ENCODE peak calls at places on chromosome 18, in five cellular contexts. A, D, W, B and T are unnamed samples.

GRCh38 chr18:13831864-13832508 is 8.0 kb downstream of the MC5R start:
- DNase-seq in A (peak), D (no peak), W (no peak), B (no peak), T (no peak)

GRCh38 chr18:62175521-62175920 is 11.3 kb downstream of the PIGN start:
- DNase-seq in A (no peak), D (peak), W (no peak), B (no peak), T (no peak)

GRCh38 chr18:13112982-13113381 is 105.6 kb upstream of the LDLRAD4 start:
- DNase-seq in A (peak), D (peak), W (peak), B (no peak), T (peak)

GRCh38 chr18:70469916-70470315 is 181.1 kb downstream of the SOCS6 start:
- DNase-seq in A (no peak), D (no peak), W (peak), B (no peak), T (no peak)

GRCh38 chr18:3654442-3655253 is 204.7 kb downstream of the TGIF1 start:
- DNase-seq in A (no peak), D (no peak), W (no peak), B (no peak), T (no peak)

GRCh38 chr18:24544141-24544498 is 83.7 kb downstream of the HRH4 start:
- DNase-seq in A (no peak), D (peak), W (no peak), B (no peak), T (peak)

GRCh38 chr18:70398076-70398475 is 109.2 kb downstream of the SOCS6 start:
- DNase-seq in A (no peak), D (no peak), W (peak), B (no peak), T (no peak)

GRCh38 chr18:3052411-3052758 is 39.4 kb upstream of the LPIN2 start:
- DNase-seq in A (no peak), D (no peak), W (no peak), B (no peak), T (no peak)

GRCh38 chr18:9066817-9067306 is 35.6 kb upstream of the NDUFV2 start:
- DNase-seq in A (no peak), D (no peak), W (no peak), B (no peak), T (no peak)

GRCh38 chr18:9987931-9988330 is 74.1 kb downstream of the VAPA start:
- DNase-seq in A (no peak), D (no peak), W (no peak), B (no peak), T (no peak)

GRCh38 chr18:22846088-22846683 is 86.9 kb upstream of the RBBP8 start:
- DNase-seq in A (no peak), D (peak), W (peak), B (no peak), T (peak)

GRCh38 chr18:52288403-52289004 is 51.5 kb upstream of the DCC start:
- DNase-seq in A (no peak), D (no peak), W (no peak), B (no peak), T (no peak)

GRCh38 chr18:9828794-9829712 is 56.7 kb upstream of the TXNDC2 start:
- DNase-seq in A (no peak), D (no peak), W (no peak), B (no peak), T (no peak)

GRCh38 chr18:47644896-47645295 is 285.6 kb downstream of the SMAD2 start:
- DNase-seq in A (no peak), D (no peak), W (no peak), B (no peak), T (no peak)

GRCh38 chr18:42360716-42361115 is 405.7 kb downstream of the PIK3C3 start:
- DNase-seq in A (no peak), D (no peak), W (no peak), B (no peak), T (no peak)

GRCh38 chr18:80149667-80150066 is 40.6 kb downstream of the ADNP2 start:
- DNase-seq in A (no peak), D (no peak), W (no peak), B (no peak), T (no peak)

GRCh38 chr18:80148316-80149199 is 39.5 kb downstream of the ADNP2 start:
- DNase-seq in A (no peak), D (no peak), W (no peak), B (no peak), T (peak)

GRCh38 chr18:80145191-80145799 is 36.2 kb downstream of the ADNP2 start:
- DNase-seq in A (no peak), D (peak), W (no peak), B (no peak), T (peak)

GRCh38 chr18:80147037-80147417 is 38.0 kb downstream of the ADNP2 start:
- DNase-seq in A (no peak), D (no peak), W (no peak), B (no peak), T (no peak)

GRCh38 chr18:80147418-80148315 is 38.6 kb downstream of the ADNP2 start:
- DNase-seq in A (peak), D (peak), W (peak), B (peak), T (peak)
- H3K4me3 ChIP-seq in A (peak), D (peak), W (peak), B (peak), T (peak)

DNA sequence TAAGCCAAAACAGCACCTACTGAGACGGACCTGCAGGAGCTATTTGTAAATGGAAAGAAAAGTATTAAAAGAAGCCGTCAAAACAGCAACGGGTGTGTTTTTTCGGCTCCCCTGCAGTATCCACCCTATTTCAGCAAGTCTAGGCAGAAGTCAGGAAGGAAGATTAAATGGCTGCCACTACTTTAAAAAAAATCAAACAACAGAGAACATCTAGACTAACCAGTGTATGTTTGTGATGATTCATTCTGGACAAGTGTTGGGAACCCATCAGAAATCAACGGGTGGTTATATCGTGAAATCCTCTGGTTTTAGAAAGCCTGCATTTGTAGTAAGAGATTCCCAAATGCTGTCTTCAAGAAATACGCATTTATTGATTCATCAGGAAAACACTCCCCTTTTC is 9.0 kb downstream of the PMAIP1 start:
- DNase-seq in A (no peak), D (peak), W (peak), B (no peak), T (no peak)
- H3K4me3 ChIP-seq in A (no peak), D (peak), W (no peak), B (no peak), T (no peak)

DNA sequence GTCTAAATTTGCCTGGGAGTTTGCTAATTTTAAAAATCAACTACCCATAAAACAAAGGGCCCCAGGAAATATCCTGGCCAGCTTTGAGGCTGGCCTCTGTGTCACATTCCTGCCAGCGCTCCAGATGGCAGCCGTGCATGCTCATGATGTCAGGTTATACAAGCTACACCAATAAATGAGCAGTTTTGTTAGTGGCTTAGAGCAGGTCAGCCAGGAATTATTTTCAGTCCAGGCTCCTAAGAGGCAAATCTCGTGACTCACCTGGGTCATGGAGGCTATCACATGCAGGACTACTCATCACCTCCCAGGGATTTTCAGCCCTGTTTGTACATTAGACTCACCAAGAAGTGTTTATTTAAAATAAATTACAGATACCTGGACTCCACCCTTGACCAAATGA is 31.7 kb downstream of the ABHD3 start:
- DNase-seq in A (no peak), D (peak), W (peak), B (no peak), T (no peak)
- H3K4me3 ChIP-seq in A (no peak), D (no peak), W (no peak), B (no peak), T (no peak)

GRCh38 chr18:35592298-35592697 is 10.8 kb downstream of the GALNT1 start:
- DNase-seq in A (no peak), D (no peak), W (no peak), B (no peak), T (no peak)
- H3K4me3 ChIP-seq in A (no peak), D (no peak), W (no peak), B (no peak), T (no peak)